ENCODE peak calls at places on chromosomes 1 and 21, in ten cellular contexts. O, C, K, Z, N, D, E, P, F and J are unnamed samples.
A peak's percentile ranks its signal among the peaks of the same experiment; 100 is the strongest.

GRCh38 chr1:11690669-11691301 is 725 bp upstream of the DRAXIN start:
- DNase-seq in O (no peak), C (no peak), K (no peak), Z (no peak), N (no peak), D (peak; percentile 13), E (no peak), P (no peak), F (no peak), J (no peak)

GRCh38 chr21:43944757-43945156 is 67.4 kb upstream of the TRAPPC10 start:
- DNase-seq in O (no peak), C (no peak), K (no peak), Z (no peak), N (no peak), D (no peak), E (no peak), P (no peak), F (no peak), J (no peak)

GRCh38 chr1:199313444-199313843 is 674.6 kb downstream of the PTPRC start:
- DNase-seq in O (no peak), C (no peak), K (no peak), Z (no peak), N (no peak), D (no peak), E (no peak), P (no peak), F (no peak), J (no peak)

GRCh38 chr1:163174524-163175437 is 27.9 kb downstream of the RGS5 start:
- DNase-seq in O (peak; percentile 21), C (peak; percentile 11), K (no peak), Z (peak; percentile 56), N (peak; percentile 71), D (peak; percentile 63), E (peak; percentile 22), P (peak; percentile 76), F (peak; percentile 36), J (peak; percentile 31)

GRCh38 chr1:109425902-109426277 is 358 bp downstream of the PSMA5 start:
- DNase-seq in O (peak; percentile 16), C (peak; percentile 49), K (peak; percentile 19), Z (peak; percentile 56), N (peak; percentile 35), D (peak; percentile 38), E (peak; percentile 67), P (no peak), F (peak; percentile 76), J (peak; percentile 15)

GRCh38 chr1:23563755-23564374 is 4.6 kb upstream of the ID3 start:
- DNase-seq in O (no peak), C (no peak), K (no peak), Z (no peak), N (no peak), D (no peak), E (no peak), P (no peak), F (no peak), J (no peak)

GRCh38 chr1:199151634-199152429 is 513.0 kb downstream of the PTPRC start:
- DNase-seq in O (no peak), C (no peak), K (no peak), Z (no peak), N (no peak), D (no peak), E (no peak), P (no peak), F (no peak), J (no peak)

GRCh38 chr1:24052119-24052695 is 59.7 kb downstream of the MYOM3 start:
- DNase-seq in O (no peak), C (no peak), K (no peak), Z (no peak), N (peak; percentile 17), D (no peak), E (no peak), P (no peak), F (no peak), J (no peak)

GRCh38 chr1:37096523-37096922 is 62.2 kb upstream of the GRIK3 start:
- DNase-seq in O (no peak), C (no peak), K (no peak), Z (peak; percentile 48), N (no peak), D (no peak), E (no peak), P (no peak), F (no peak), J (no peak)

GRCh38 chr1:177200290-177200689 is 29.5 kb downstream of the BRINP2 start:
- DNase-seq in O (no peak), C (no peak), K (no peak), Z (no peak), N (no peak), D (no peak), E (no peak), P (no peak), F (no peak), J (no peak)

GRCh38 chr1:154520333-154520732 is 18.1 kb upstream of the SHE start:
- DNase-seq in O (no peak), C (no peak), K (no peak), Z (no peak), N (no peak), D (no peak), E (no peak), P (no peak), F (no peak), J (no peak)

GRCh38 chr21:26954591-26955214 is 12.2 kb downstream of the ADAMTS5 start:
- DNase-seq in O (no peak), C (no peak), K (no peak), Z (no peak), N (peak; percentile 27), D (no peak), E (no peak), P (no peak), F (no peak), J (no peak)

GRCh38 chr1:82837261-82837660 is 1036.5 kb downstream of the ADGRL2 start:
- DNase-seq in O (no peak), C (no peak), K (no peak), Z (no peak), N (peak; percentile 77), D (no peak), E (no peak), P (no peak), F (no peak), J (no peak)

GRCh38 chr1:91804546-91805023 is 81.4 kb downstream of the TGFBR3 start:
- DNase-seq in O (peak; percentile 70), C (no peak), K (no peak), Z (no peak), N (no peak), D (no peak), E (peak; percentile 96), P (no peak), F (peak; percentile 55), J (no peak)

GRCh38 chr1:3872546-3872945 is 15.3 kb downstream of the DFFB start:
- DNase-seq in O (no peak), C (no peak), K (no peak), Z (no peak), N (no peak), D (no peak), E (no peak), P (no peak), F (no peak), J (no peak)

GRCh38 chr1:19878637-19878985 is 3.6 kb upstream of the OTUD3 start:
- DNase-seq in O (no peak), C (no peak), K (no peak), Z (no peak), N (no peak), D (peak; percentile 87), E (no peak), P (no peak), F (no peak), J (no peak)

GRCh38 chr1:78651247-78651646 is 1.6 kb downstream of the IFI44 start:
- DNase-seq in O (no peak), C (no peak), K (no peak), Z (no peak), N (peak; percentile 18), D (no peak), E (no peak), P (no peak), F (peak; percentile 28), J (no peak)

GRCh38 chr1:33721416-33721815 is 142.5 kb upstream of the HMGB4 start:
- DNase-seq in O (no peak), C (no peak), K (no peak), Z (no peak), N (no peak), D (no peak), E (no peak), P (no peak), F (no peak), J (no peak)

GRCh38 chr1:167881069-167881468 is 32.9 kb downstream of the ADCY10 start:
- DNase-seq in O (peak; percentile 10), C (no peak), K (no peak), Z (no peak), N (no peak), D (no peak), E (no peak), P (no peak), F (no peak), J (no peak)

GRCh38 chr1:201593200-201593828 is 54.4 kb downstream of the NAV1 start:
- DNase-seq in O (peak; percentile 62), C (no peak), K (no peak), Z (no peak), N (peak; percentile 99), D (no peak), E (no peak), P (peak; percentile 82), F (no peak), J (no peak)

GRCh38 chr1:19811206-19811851 is 3.8 kb downstream of the RNF186 start:
- DNase-seq in O (no peak), C (no peak), K (no peak), Z (peak; percentile 66), N (peak; percentile 47), D (peak; percentile 40), E (peak; percentile 26), P (peak; percentile 31), F (peak; percentile 54), J (no peak)

GRCh38 chr1:245788269-245788668 is 633.5 kb downstream of the KIF26B start:
- DNase-seq in O (peak; percentile 97), C (no peak), K (no peak), Z (no peak), N (peak; percentile 87), D (no peak), E (no peak), P (no peak), F (no peak), J (no peak)